ENCODE peak calls at places on chromosome 17, in four cellular contexts. I is kidney, T is H9, S is choroid plexus epithelial cell. N is an unnamed sample.

GRCh38 chr17:21194210-21194609 is 19.8 kb downstream of the TMEM11 start:
- DNase-seq in I (no peak), T (no peak), S (peak; percentile 23), N (no peak)

GRCh38 chr17:6241381-6241780 is 171.2 kb downstream of the WSCD1 start:
- DNase-seq in T (peak; percentile 43), I (no peak), S (no peak), N (no peak)

GRCh38 chr17:27407916-27408846 is 48.1 kb upstream of the KSR1 start:
- DNase-seq in T (no peak), S (peak; percentile 77), I (no peak), N (no peak)

GRCh38 chr17:54948380-54948779 is 20.1 kb downstream of the COX11 start:
- DNase-seq in S (peak; percentile 98), I (no peak), T (no peak), N (no peak)

GRCh38 chr17:82804442-82805191 is 35.2 kb downstream of the ZNF750 start:
- DNase-seq in I (peak; percentile 76), S (peak; percentile 19), T (no peak), N (no peak)

GRCh38 chr17:73787721-73788051 is 143.4 kb upstream of the SDK2 start:
- DNase-seq in T (no peak), I (no peak), S (no peak), N (no peak)

GRCh38 chr17:69733171-69734014 is 318.9 kb downstream of the MAP2K6 start:
- DNase-seq in S (peak; percentile 66), T (no peak), I (no peak), N (no peak)

GRCh38 chr17:76273923-76274558 is 8.9 kb downstream of the UBALD2 start:
- DNase-seq in T (no peak), I (peak; percentile 67), S (no peak), N (no peak)

GRCh38 chr17:46176975-46177374 is 16.3 kb downstream of the KANSL1 start:
- DNase-seq in T (no peak), I (no peak), S (no peak), N (no peak)

GRCh38 chr17:39868554-39868942 is 546 bp downstream of the ZPBP2 start:
- DNase-seq in I (no peak), T (no peak), S (no peak), N (no peak)

GRCh38 chr17:14095630-14096029 is 26.3 kb downstream of the COX10 start:
- DNase-seq in I (no peak), T (no peak), S (no peak), N (no peak)

GRCh38 chr17:49677933-49678847 is at the start of gene SPOP:
- DNase-seq in S (peak; percentile 100), T (peak; percentile 100), I (peak; percentile 100), N (peak; percentile 99)

GRCh38 chr17:39150795-39151679 is at the start of gene PLXDC1:
- DNase-seq in I (peak; percentile 80), T (no peak), S (no peak), N (no peak)

GRCh38 chr17:67431210-67432015 is 54.3 kb downstream of the PITPNC1 start:
- DNase-seq in S (peak; percentile 81), T (no peak), I (no peak), N (no peak)

GRCh38 chr17:40664582-40665333 is at the start of gene KRT222:
- DNase-seq in S (no peak), T (no peak), I (no peak), N (no peak)

GRCh38 chr17:83076930-83077329 is 2.5 kb upstream of the METRNL start:
- DNase-seq in T (no peak), S (no peak), I (no peak), N (no peak)

GRCh38 chr17:57784226-57784895 is 39.3 kb upstream of the CCDC182 start:
- DNase-seq in S (no peak), T (peak; percentile 29), I (no peak), N (no peak)

GRCh38 chr17:78790552-78790951 is 8.5 kb upstream of the CYTH1 start:
- DNase-seq in I (peak; percentile 15), T (no peak), S (peak; percentile 19), N (no peak)

GRCh38 chr17:6780886-6781285 is 4.9 kb downstream of the FBXO39 start:
- DNase-seq in S (no peak), T (no peak), I (no peak), N (no peak)

GRCh38 chr17:82848022-82848592 is 8.3 kb upstream of the ZNF750 start:
- DNase-seq in I (peak; percentile 85), S (peak; percentile 90), T (no peak), N (no peak)

GRCh38 chr17:41486809-41487530 is 2.7 kb downstream of the KRT36 start:
- DNase-seq in S (no peak), I (no peak), T (peak; percentile 93), N (no peak)

GRCh38 chr17:12410721-12411120 is 255.0 kb upstream of the MYOCD start:
- DNase-seq in S (no peak), I (no peak), T (no peak), N (no peak)

GRCh38 chr17:40694584-40694983 is 9.0 kb downstream of the KRT24 start:
- DNase-seq in S (no peak), T (no peak), I (no peak), N (no peak)

GRCh38 chr17:80474231-80474932 is 2.0 kb downstream of the NPTX1 start:
- DNase-seq in S (peak; percentile 48), I (peak; percentile 45), T (no peak), N (no peak)
- TF ChIP-seq CTCF in S (peak; percentile 29), I (no peak), T (no peak), N (no peak)

GRCh38 chr17:3603119-3603869 is 5.9 kb downstream of the TRPV1 start:
- DNase-seq in S (peak; percentile 74), I (peak; percentile 22), T (no peak), N (no peak)

GRCh38 chr17:3603870-3604259 is 5.3 kb downstream of the TRPV1 start:
- DNase-seq in I (peak; percentile 7), T (no peak), S (no peak), N (no peak)

GRCh38 chr17:3598078-3598477 is 11.1 kb downstream of the TRPV1 start:
- DNase-seq in S (no peak), T (no peak), I (no peak), N (no peak)

GRCh38 chr17:3600529-3601205 is 8.5 kb downstream of the TRPV1 start:
- DNase-seq in T (no peak), I (no peak), S (no peak), N (no peak)

GRCh38 chr17:3602499-3602898 is 6.7 kb downstream of the TRPV1 start:
- DNase-seq in S (peak; percentile 27), I (peak; percentile 38), T (peak; percentile 75), N (no peak)
- TF ChIP-seq CTCF in S (peak; percentile 49), I (peak; percentile 28), T (peak; percentile 75), N (no peak)

GRCh38 chr17:51585514-51586104 is 325.3 kb downstream of the UTP18 start:
- DNase-seq in S (no peak), I (no peak), T (peak; percentile 75), N (no peak)
- TF ChIP-seq CTCF in S (no peak), I (peak; percentile 39), T (peak; percentile 84), N (no peak)

DNA sequence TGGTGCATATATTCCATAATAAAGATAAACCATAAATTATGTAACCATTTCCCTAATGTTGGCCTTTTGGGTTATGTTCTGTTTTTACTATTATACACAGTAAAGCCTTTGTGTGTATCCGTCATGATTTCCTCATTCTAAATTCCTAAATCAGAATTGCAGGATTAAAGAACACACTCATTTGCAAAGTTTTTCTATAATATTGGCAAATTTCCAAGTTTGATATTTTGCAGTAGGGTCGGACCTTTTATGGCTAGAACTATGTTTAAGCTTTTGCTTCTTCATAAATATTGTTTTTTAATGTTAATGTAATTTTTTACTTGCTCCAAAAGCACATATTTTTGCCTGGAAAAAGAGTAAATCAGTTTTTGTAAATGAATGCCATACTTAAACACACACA is 16.6 kb downstream of the GOSR1 start:
- DNase-seq in S (no peak), I (no peak), T (no peak), N (no peak)
- TF ChIP-seq CTCF in S (no peak), I (no peak), T (no peak), N (no peak)

DNA sequence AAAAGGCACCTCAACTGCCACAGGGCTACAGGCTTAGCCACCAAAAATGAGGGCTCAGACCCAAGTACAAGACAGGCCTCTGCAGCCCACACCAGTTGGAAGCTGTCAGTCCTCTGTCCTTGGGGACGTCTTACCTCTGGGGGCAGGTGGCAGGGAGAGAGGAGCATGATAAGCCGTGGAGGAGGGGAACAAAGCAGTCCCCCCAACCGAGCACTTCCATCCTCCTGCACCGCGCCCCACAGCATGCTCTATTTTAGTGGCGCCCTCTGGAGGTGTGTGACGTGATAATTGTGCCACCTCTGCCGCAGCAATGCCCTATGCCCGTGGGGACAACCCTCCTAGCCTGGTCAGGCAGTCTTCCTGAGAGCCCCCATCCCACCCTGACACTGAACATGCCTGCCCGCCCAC is 13.6 kb downstream of the G6PC3 start:
- DNase-seq in I (no peak), S (no peak), T (peak; percentile 78), N (no peak)
- TF ChIP-seq CTCF in I (no peak), S (peak; percentile 40), T (peak; percentile 70), N (peak; percentile 27)

N was measured in esophagus squamous epithelium.